ENCODE peak calls at places on chromosomes 4 and X, in seven cellular contexts. P, S, B, U, H, Q and I are unnamed samples.
A peak's percentile ranks its signal among the peaks of the same experiment; 100 is the strongest.

GRCh38 chr4:24533364-24533763 is 51.0 kb downstream of the DHX15 start:
- DNase-seq in P (no peak), S (no peak), B (no peak), U (no peak), H (no peak), Q (no peak), I (no peak)

GRCh38 chr4:15234101-15234500 is 193.7 kb upstream of the C1QTNF7 start:
- DNase-seq in P (peak; percentile 54), S (no peak), B (no peak), U (peak; percentile 55), H (no peak), Q (peak; percentile 43), I (peak; percentile 48)

GRCh38 chrX:53048169-53049126 is at the start of gene GPR173:
- DNase-seq in P (peak; percentile 21), S (no peak), B (peak; percentile 29), U (peak; percentile 81), H (no peak), Q (peak; percentile 7), I (peak; percentile 11)

GRCh38 chrX:102934624-102935023 is 2.4 kb upstream of the RAB40AL start:
- DNase-seq in P (no peak), S (no peak), B (peak; percentile 24), U (peak; percentile 27), H (peak; percentile 12), Q (no peak), I (no peak)

GRCh38 chr4:98963538-98964433 is 31.7 kb upstream of the METAP1 start:
- DNase-seq in P (no peak), S (no peak), B (no peak), U (no peak), H (no peak), Q (peak; percentile 9), I (no peak)

GRCh38 chr4:189322426-189322825 is 618.2 kb upstream of the FRG1 start:
- DNase-seq in P (no peak), S (no peak), B (no peak), U (no peak), H (no peak), Q (no peak), I (no peak)

GRCh38 chr4:89161841-89162240 is 50.5 kb downstream of the TIGD2 start:
- DNase-seq in P (no peak), S (no peak), B (no peak), U (peak; percentile 8), H (no peak), Q (no peak), I (peak; percentile 24)

GRCh38 chrX:40093586-40093985 is 4.2 kb downstream of the BCOR start:
- DNase-seq in P (no peak), S (no peak), B (no peak), U (no peak), H (no peak), Q (no peak), I (no peak)

GRCh38 chrX:139058831-139059495 is 347.4 kb upstream of the FGF13 start:
- DNase-seq in P (no peak), S (no peak), B (no peak), U (no peak), H (no peak), Q (no peak), I (no peak)

GRCh38 chr4:140308366-140309123 is 64.9 kb upstream of the SCOC start:
- DNase-seq in P (peak; percentile 94), S (peak; percentile 60), B (peak; percentile 26), U (peak; percentile 80), H (peak; percentile 67), Q (no peak), I (peak; percentile 32)

GRCh38 chrX:154321624-154322023 is 26.0 kb downstream of the TKTL1 start:
- DNase-seq in P (no peak), S (no peak), B (no peak), U (no peak), H (no peak), Q (no peak), I (no peak)

GRCh38 chr4:53497446-53498069 is 93.7 kb downstream of the LNX1 start:
- DNase-seq in P (no peak), S (peak; percentile 61), B (no peak), U (peak; percentile 88), H (peak; percentile 60), Q (no peak), I (no peak)

GRCh38 chr4:7529368-7529923 is 94.7 kb upstream of the PSAPL1 start:
- DNase-seq in P (no peak), S (no peak), B (no peak), U (no peak), H (no peak), Q (no peak), I (no peak)

GRCh38 chr4:176611351-176611750 is 181.4 kb downstream of the VEGFC start:
- DNase-seq in P (no peak), S (no peak), B (no peak), U (peak; percentile 10), H (no peak), Q (no peak), I (no peak)

GRCh38 chr4:54581807-54582206 is 76.0 kb upstream of the KIT start:
- DNase-seq in P (no peak), S (no peak), B (no peak), U (no peak), H (no peak), Q (no peak), I (no peak)

GRCh38 chrX:154026136-154026806 is 6.6 kb upstream of the IRAK1 start:
- DNase-seq in P (no peak), S (no peak), B (no peak), U (no peak), H (no peak), Q (no peak), I (no peak)

GRCh38 chr4:144463236-144463635 is 182.7 kb upstream of the HHIP start:
- DNase-seq in P (no peak), S (no peak), B (no peak), U (no peak), H (no peak), Q (no peak), I (no peak)

GRCh38 chr4:16860506-16860905 is 37.9 kb downstream of the LDB2 start:
- DNase-seq in P (peak; percentile 89), S (no peak), B (no peak), U (peak; percentile 75), H (no peak), Q (peak; percentile 56), I (peak; percentile 73)

GRCh38 chr4:73944061-73944875 is 37.6 kb downstream of the PF4 start:
- DNase-seq in P (no peak), S (peak; percentile 17), B (peak; percentile 57), U (peak; percentile 56), H (no peak), Q (no peak), I (no peak)

GRCh38 chr4:144754562-144755410 is 108.8 kb downstream of the HHIP start:
- DNase-seq in P (no peak), S (no peak), B (no peak), U (peak; percentile 75), H (no peak), Q (no peak), I (peak; percentile 14)

GRCh38 chr4:153790962-153791551 is 2.2 kb upstream of the SFRP2 start:
- DNase-seq in P (no peak), S (no peak), B (no peak), U (no peak), H (no peak), Q (no peak), I (no peak)
- TF ChIP-seq CTCF in P (no peak), S (no peak), B (no peak), U (peak; percentile 29), H (no peak), Q (peak; percentile 23), I (no peak)

DNA sequence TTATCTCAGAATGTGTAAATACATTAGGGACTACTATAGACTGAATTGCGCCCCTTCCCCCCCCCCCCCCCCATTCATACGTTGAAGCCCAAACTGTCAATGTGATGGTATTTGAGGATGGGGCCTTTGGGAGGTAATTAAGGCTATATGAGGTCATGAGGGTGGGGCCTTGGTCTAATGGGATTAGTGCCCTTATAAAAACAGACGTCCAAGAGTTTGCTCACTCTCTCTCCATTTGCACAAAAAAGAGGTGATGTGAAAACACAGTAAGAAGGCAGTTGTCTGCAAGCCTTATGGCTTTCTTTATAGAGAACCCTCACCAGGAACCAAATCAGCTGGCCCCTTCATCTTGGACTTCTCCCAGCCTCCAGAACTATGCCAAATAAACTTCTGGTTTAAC is 15.3 kb downstream of the SPACA5 start:
- DNase-seq in P (no peak), S (no peak), B (no peak), U (no peak), H (no peak), Q (no peak), I (no peak)
- H3K4me3 ChIP-seq in P (no peak overlapping the region), S (no peak overlapping the region), B (no peak overlapping the region), U (no peak overlapping the region), H (no peak overlapping the region), Q (no peak overlapping the region), I (no peak overlapping the region)

GRCh38 chr4:1293531-1293941 is 3.8 kb downstream of the MAEA start:
- DNase-seq in P (no peak), S (no peak), B (peak; percentile 15), U (no peak), H (no peak), Q (no peak), I (no peak)

GRCh38 chr4:1295405-1296055 is 5.8 kb downstream of the MAEA start:
- DNase-seq in P (no peak), S (no peak), B (no peak), U (no peak), H (no peak), Q (no peak), I (no peak)

GRCh38 chr4:1294891-1295290 is 5.2 kb downstream of the MAEA start:
- DNase-seq in P (no peak), S (no peak), B (no peak), U (no peak), H (no peak), Q (no peak), I (no peak)

GRCh38 chr4:1294424-1294823 is 4.7 kb downstream of the MAEA start:
- DNase-seq in P (no peak), S (no peak), B (no peak), U (no peak), H (no peak), Q (no peak), I (no peak)

DNA sequence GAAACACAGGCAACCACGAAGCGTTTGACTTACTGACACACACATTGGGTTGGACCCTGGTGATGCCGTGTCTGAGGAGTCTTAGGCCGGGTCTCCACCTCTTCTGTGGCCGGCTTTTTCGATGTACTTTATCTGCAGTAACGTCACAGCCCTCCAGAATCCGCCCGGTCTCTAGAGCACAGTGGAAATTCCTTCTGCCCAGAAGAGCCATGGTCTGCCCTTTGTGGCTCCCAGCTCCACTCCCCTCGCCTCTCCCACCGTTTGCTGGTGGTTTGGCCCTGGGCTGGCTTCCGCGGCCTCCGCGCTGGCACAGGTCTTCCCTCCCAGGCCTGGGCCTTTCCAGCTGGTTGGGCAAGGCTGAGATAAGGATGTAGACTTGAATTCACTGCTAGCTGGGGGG is 4.3 kb downstream of the MAEA start:
- DNase-seq in P (no peak), S (no peak), B (no peak), U (peak; percentile 54), H (no peak), Q (no peak), I (no peak)
- TF ChIP-seq CTCF in P (no peak), S (no peak), B (no peak), U (no peak), H (no peak), Q (no peak), I (no peak)

GRCh38 chr4:112802780-112803179 is 165.8 kb downstream of the LARP7 start:
- DNase-seq in P (no peak), S (no peak), B (no peak), U (no peak), H (no peak), Q (no peak), I (no peak)

GRCh38 chr4:112800001-112800400 is 163.1 kb downstream of the LARP7 start:
- DNase-seq in P (no peak), S (no peak), B (no peak), U (no peak), H (no peak), Q (no peak), I (no peak)

GRCh38 chr4:112807083-112807482 is 170.1 kb downstream of the LARP7 start:
- DNase-seq in P (no peak), S (no peak), B (no peak), U (no peak), H (no peak), Q (no peak), I (no peak)

GRCh38 chr4:112801341-112801740 is 164.4 kb downstream of the LARP7 start:
- DNase-seq in P (no peak), S (no peak), B (no peak), U (no peak), H (no peak), Q (no peak), I (no peak)
- H3K4me3 ChIP-seq in P (no peak overlapping the region), S (no peak overlapping the region), B (no peak overlapping the region), U (no peak overlapping the region), H (no peak overlapping the region), Q (no peak overlapping the region), I (no peak overlapping the region)